ENCODE peak calls at places on chromosome 21, in four cellular contexts. C is CD8-positive, alpha-beta memory T cell; A is body of pancreas; F is neuronal stem cell. M is an unnamed sample. For H3K4me1 and H3K36me3, the result is how much of the 10 kb centered on the place peaks cover.

GRCh38 chr21:35528109-35529042 is 479.3 kb upstream of the RUNX1 start:
- DNase-seq in C (peak), A (no peak), F (no peak), M (no peak)

GRCh38 chr21:39319251-39319756 is 5.9 kb upstream of the BRWD1 start:
- DNase-seq in C (no peak), A (peak), F (no peak), M (peak)

GRCh38 chr21:28089599-28090421 is 902.9 kb downstream of the LTN1 start:
- DNase-seq in C (no peak), A (no peak), F (no peak), M (no peak)

GRCh38 chr21:46504681-46505080 is 46.0 kb downstream of the DIP2A start:
- DNase-seq in C (no peak), A (no peak), F (no peak), M (no peak)

GRCh38 chr21:36203603-36203889 is 46.9 kb downstream of the DOP1B start:
- DNase-seq in C (no peak), A (peak), F (no peak), M (no peak)

GRCh38 chr21:29256125-29256895 is 42.4 kb upstream of the BACH1 start:
- DNase-seq in C (no peak), A (no peak), F (no peak), M (no peak)

GRCh38 chr21:34845521-34846213 is 176.9 kb downstream of the CLIC6 start:
- DNase-seq in C (peak), A (no peak), F (no peak), M (no peak)

GRCh38 chr21:37341254-37341960 is 25.2 kb upstream of the DYRK1A start:
- DNase-seq in C (no peak), A (no peak), F (no peak), M (peak)

GRCh38 chr21:28257276-28257675 is 735.4 kb downstream of the LTN1 start:
- DNase-seq in C (no peak), A (no peak), F (no peak), M (no peak)

GRCh38 chr21:27564684-27565280 is 597.9 kb upstream of the ADAMTS5 start:
- DNase-seq in C (no peak), A (peak), F (peak), M (peak)

GRCh38 chr21:31442339-31442738 is 98.3 kb upstream of the TIAM1 start:
- DNase-seq in C (no peak), A (no peak), F (no peak), M (no peak)

GRCh38 chr21:16243396-16243795 is 513.6 kb downstream of the USP25 start:
- DNase-seq in C (no peak), A (no peak), F (no peak), M (no peak)

GRCh38 chr21:35100351-35100771 is 51.3 kb upstream of the RUNX1 start:
- DNase-seq in C (no peak), A (no peak), F (no peak), M (peak)

DNA sequence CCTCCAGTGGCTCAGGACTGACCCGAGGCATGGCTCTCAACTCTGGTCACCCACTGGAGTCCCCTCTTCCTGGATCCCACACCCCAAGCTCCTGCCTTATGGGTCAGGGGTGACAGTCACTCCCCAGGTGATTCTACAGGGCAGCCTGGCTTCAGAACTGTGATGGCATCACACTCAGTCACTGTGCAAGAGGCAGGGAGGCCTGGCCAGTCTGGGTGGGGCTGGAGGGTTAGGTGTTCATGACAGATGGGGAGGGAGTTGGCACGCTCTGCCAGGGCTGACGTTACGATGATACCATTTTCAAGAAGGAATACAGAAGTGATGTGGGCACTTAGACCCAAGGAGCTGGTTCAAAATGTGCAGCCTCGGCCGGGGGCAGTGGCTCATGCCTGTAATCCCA is 25.2 kb upstream of the ABCG1 start:
- DNase-seq in C (no peak), A (no peak), F (no peak), M (no peak)
- H3K4me1 ChIP-seq in C (half or more), A (under half), F (under half), M (under half)

GRCh38 chr21:44547656-44548331 is 3.5 kb downstream of the KRTAP10-2 start:
- DNase-seq in C (no peak), A (no peak), F (no peak), M (no peak)
- H3K4me3 ChIP-seq in C (peak), A (no peak), F (no peak), M (no peak)

DNA sequence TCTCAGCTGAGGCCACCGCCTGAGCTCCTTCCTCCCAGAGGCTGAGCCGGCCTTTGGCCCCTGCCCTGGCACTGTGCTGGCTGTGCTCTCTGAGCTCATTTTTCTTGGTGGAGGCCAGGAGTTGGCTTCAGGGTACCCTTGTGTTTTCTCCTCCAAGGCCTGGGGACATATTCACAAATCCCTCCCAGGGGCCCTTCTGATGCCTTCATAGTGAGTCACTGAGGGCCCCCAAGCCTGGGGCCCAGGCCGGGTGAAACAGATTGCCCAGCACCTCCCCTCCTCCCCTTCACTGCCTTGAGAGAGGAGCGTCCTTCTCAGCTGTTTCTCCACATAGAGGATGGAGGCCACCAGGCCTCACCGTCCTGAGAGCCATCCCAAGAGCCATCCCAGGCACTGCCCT is 105.8 kb downstream of the SIK1 start:
- DNase-seq in C (no peak), A (no peak), F (no peak), M (no peak)
- H3K36me3 ChIP-seq in C (under half), A (under half), F (under half), M (under half)

DNA sequence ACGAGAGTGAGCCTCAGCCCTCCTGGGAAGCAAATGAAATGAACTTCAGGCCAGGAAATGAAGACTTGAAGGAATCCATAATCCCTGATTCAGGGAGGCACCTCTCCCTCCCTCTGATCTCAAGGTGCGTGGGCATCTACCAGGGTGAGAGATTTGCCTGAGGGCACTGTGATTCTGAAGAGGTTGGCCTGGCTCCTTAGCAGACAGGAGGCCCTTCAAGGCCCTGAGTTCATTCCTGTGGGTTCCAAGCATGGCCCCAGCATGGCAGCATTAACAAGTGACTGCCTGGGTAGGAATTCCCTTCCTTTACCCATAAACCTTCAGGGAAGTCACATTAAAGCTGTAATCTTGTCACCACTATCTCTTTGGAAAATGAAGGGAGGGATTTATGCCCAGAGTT is 29.8 kb upstream of the IFNGR2 start:
- DNase-seq in C (no peak), A (no peak), F (no peak), M (no peak)
- H3K4me1 ChIP-seq in C (under half), A (under half), F (under half), M (under half)

M was measured in cardiac muscle cell.